ENCODE peak calls at places on chromosomes 4 and X, in ten cellular contexts. One of them, this sample, is unnamed.

GRCh38 chrX:96480081-96480480 is 204.6 kb upstream of the DIAPH2 start:
- DNase-seq in fibroblast of lung: peak
- DNase-seq in activated CD4-positive, alpha-beta T cell treated with anti-CD3 and anti-CD28 coated beads, Interleukin-2, amount 50 U/mL, for 48 hours: no peak
- DNase-seq in glomerular endothelial cell: no peak
- DNase-seq in fibroblast of the aortic adventitia: peak
- DNase-seq in T-helper 17 cell: no peak
- DNase-seq in myocyte: no peak
- DNase-seq in stimulated activated CD8-positive, alpha-beta memory T cell treated with anti-CD3 and anti-CD28 coated beads, Interleukin-7, amount 100 ng/mL, for 24 hours: no peak
- DNase-seq in foreskin keratinocyte: no peak
- DNase-seq in stimulated activated naive B cell treated with anti-CD40 and anti-IgM and Interleukin-4, amounts not matched to agents 10 μg/mL and 1 μg/mL and 100 μg/mL, for 72 hours: no peak
- DNase-seq in this sample: peak

GRCh38 chr4:143355540-143356217 is 19.0 kb downstream of the GAB1 start:
- DNase-seq in fibroblast of lung: no peak
- DNase-seq in activated CD4-positive, alpha-beta T cell treated with anti-CD3 and anti-CD28 coated beads, Interleukin-2, amount 50 U/mL, for 48 hours: no peak
- DNase-seq in glomerular endothelial cell: no peak
- DNase-seq in fibroblast of the aortic adventitia: peak
- DNase-seq in T-helper 17 cell: no peak
- DNase-seq in myocyte: no peak
- DNase-seq in stimulated activated CD8-positive, alpha-beta memory T cell treated with anti-CD3 and anti-CD28 coated beads, Interleukin-7, amount 100 ng/mL, for 24 hours: no peak
- DNase-seq in foreskin keratinocyte: peak
- DNase-seq in stimulated activated naive B cell treated with anti-CD40 and anti-IgM and Interleukin-4, amounts not matched to agents 10 μg/mL and 1 μg/mL and 100 μg/mL, for 72 hours: no peak
- DNase-seq in this sample: no peak

GRCh38 chr4:102759835-102760644 is 728 bp downstream of the MANBA start:
- DNase-seq in fibroblast of lung: peak
- DNase-seq in activated CD4-positive, alpha-beta T cell treated with anti-CD3 and anti-CD28 coated beads, Interleukin-2, amount 50 U/mL, for 48 hours: peak
- DNase-seq in glomerular endothelial cell: no peak
- DNase-seq in fibroblast of the aortic adventitia: peak
- DNase-seq in T-helper 17 cell: no peak
- DNase-seq in myocyte: peak
- DNase-seq in stimulated activated CD8-positive, alpha-beta memory T cell treated with anti-CD3 and anti-CD28 coated beads, Interleukin-7, amount 100 ng/mL, for 24 hours: no peak
- DNase-seq in foreskin keratinocyte: peak
- DNase-seq in stimulated activated naive B cell treated with anti-CD40 and anti-IgM and Interleukin-4, amounts not matched to agents 10 μg/mL and 1 μg/mL and 100 μg/mL, for 72 hours: peak
- DNase-seq in this sample: peak

GRCh38 chr4:20299515-20299914 is 47.8 kb downstream of the SLIT2 start:
- DNase-seq in fibroblast of lung: peak
- DNase-seq in activated CD4-positive, alpha-beta T cell treated with anti-CD3 and anti-CD28 coated beads, Interleukin-2, amount 50 U/mL, for 48 hours: no peak
- DNase-seq in glomerular endothelial cell: peak
- DNase-seq in fibroblast of the aortic adventitia: peak
- DNase-seq in T-helper 17 cell: no peak
- DNase-seq in myocyte: peak
- DNase-seq in stimulated activated CD8-positive, alpha-beta memory T cell treated with anti-CD3 and anti-CD28 coated beads, Interleukin-7, amount 100 ng/mL, for 24 hours: no peak
- DNase-seq in foreskin keratinocyte: no peak
- DNase-seq in stimulated activated naive B cell treated with anti-CD40 and anti-IgM and Interleukin-4, amounts not matched to agents 10 μg/mL and 1 μg/mL and 100 μg/mL, for 72 hours: no peak
- DNase-seq in this sample: peak

GRCh38 chr4:1531683-1532548 is 125.7 kb upstream of the NKX1-1 start:
- DNase-seq in fibroblast of lung: no peak
- DNase-seq in activated CD4-positive, alpha-beta T cell treated with anti-CD3 and anti-CD28 coated beads, Interleukin-2, amount 50 U/mL, for 48 hours: no peak
- DNase-seq in glomerular endothelial cell: no peak
- DNase-seq in fibroblast of the aortic adventitia: no peak
- DNase-seq in T-helper 17 cell: no peak
- DNase-seq in myocyte: no peak
- DNase-seq in stimulated activated CD8-positive, alpha-beta memory T cell treated with anti-CD3 and anti-CD28 coated beads, Interleukin-7, amount 100 ng/mL, for 24 hours: no peak
- DNase-seq in foreskin keratinocyte: no peak
- DNase-seq in stimulated activated naive B cell treated with anti-CD40 and anti-IgM and Interleukin-4, amounts not matched to agents 10 μg/mL and 1 μg/mL and 100 μg/mL, for 72 hours: no peak
- DNase-seq in this sample: no peak

GRCh38 chr4:38577482-38577881 is 86.5 kb upstream of the KLF3 start:
- DNase-seq in fibroblast of lung: no peak
- DNase-seq in activated CD4-positive, alpha-beta T cell treated with anti-CD3 and anti-CD28 coated beads, Interleukin-2, amount 50 U/mL, for 48 hours: no peak
- DNase-seq in glomerular endothelial cell: no peak
- DNase-seq in fibroblast of the aortic adventitia: no peak
- DNase-seq in T-helper 17 cell: no peak
- DNase-seq in myocyte: no peak
- DNase-seq in stimulated activated CD8-positive, alpha-beta memory T cell treated with anti-CD3 and anti-CD28 coated beads, Interleukin-7, amount 100 ng/mL, for 24 hours: no peak
- DNase-seq in foreskin keratinocyte: no peak
- DNase-seq in stimulated activated naive B cell treated with anti-CD40 and anti-IgM and Interleukin-4, amounts not matched to agents 10 μg/mL and 1 μg/mL and 100 μg/mL, for 72 hours: no peak
- DNase-seq in this sample: no peak

GRCh38 chr4:28555851-28556250 is 1695.2 kb downstream of the STIM2 start:
- DNase-seq in fibroblast of lung: peak
- DNase-seq in activated CD4-positive, alpha-beta T cell treated with anti-CD3 and anti-CD28 coated beads, Interleukin-2, amount 50 U/mL, for 48 hours: no peak
- DNase-seq in glomerular endothelial cell: no peak
- DNase-seq in fibroblast of the aortic adventitia: peak
- DNase-seq in T-helper 17 cell: no peak
- DNase-seq in myocyte: peak
- DNase-seq in stimulated activated CD8-positive, alpha-beta memory T cell treated with anti-CD3 and anti-CD28 coated beads, Interleukin-7, amount 100 ng/mL, for 24 hours: no peak
- DNase-seq in foreskin keratinocyte: no peak
- DNase-seq in stimulated activated naive B cell treated with anti-CD40 and anti-IgM and Interleukin-4, amounts not matched to agents 10 μg/mL and 1 μg/mL and 100 μg/mL, for 72 hours: no peak
- DNase-seq in this sample: no peak

GRCh38 chrX:132489256-132490085 is 633 bp upstream of the MBNL3 start:
- DNase-seq in fibroblast of lung: peak
- DNase-seq in activated CD4-positive, alpha-beta T cell treated with anti-CD3 and anti-CD28 coated beads, Interleukin-2, amount 50 U/mL, for 48 hours: peak
- DNase-seq in glomerular endothelial cell: no peak
- DNase-seq in fibroblast of the aortic adventitia: peak
- DNase-seq in T-helper 17 cell: peak
- DNase-seq in myocyte: peak
- DNase-seq in stimulated activated CD8-positive, alpha-beta memory T cell treated with anti-CD3 and anti-CD28 coated beads, Interleukin-7, amount 100 ng/mL, for 24 hours: peak
- DNase-seq in foreskin keratinocyte: peak
- DNase-seq in stimulated activated naive B cell treated with anti-CD40 and anti-IgM and Interleukin-4, amounts not matched to agents 10 μg/mL and 1 μg/mL and 100 μg/mL, for 72 hours: peak
- DNase-seq in this sample: peak

GRCh38 chrX:30488092-30488491 is 89.5 kb downstream of the TASL start:
- DNase-seq in fibroblast of lung: peak
- DNase-seq in activated CD4-positive, alpha-beta T cell treated with anti-CD3 and anti-CD28 coated beads, Interleukin-2, amount 50 U/mL, for 48 hours: no peak
- DNase-seq in glomerular endothelial cell: no peak
- DNase-seq in fibroblast of the aortic adventitia: peak
- DNase-seq in T-helper 17 cell: no peak
- DNase-seq in myocyte: peak
- DNase-seq in stimulated activated CD8-positive, alpha-beta memory T cell treated with anti-CD3 and anti-CD28 coated beads, Interleukin-7, amount 100 ng/mL, for 24 hours: no peak
- DNase-seq in foreskin keratinocyte: no peak
- DNase-seq in stimulated activated naive B cell treated with anti-CD40 and anti-IgM and Interleukin-4, amounts not matched to agents 10 μg/mL and 1 μg/mL and 100 μg/mL, for 72 hours: no peak
- DNase-seq in this sample: peak

GRCh38 chrX:85611926-85612325 is 232.5 kb upstream of the POF1B start:
- DNase-seq in fibroblast of lung: peak
- DNase-seq in activated CD4-positive, alpha-beta T cell treated with anti-CD3 and anti-CD28 coated beads, Interleukin-2, amount 50 U/mL, for 48 hours: no peak
- DNase-seq in glomerular endothelial cell: no peak
- DNase-seq in fibroblast of the aortic adventitia: peak
- DNase-seq in T-helper 17 cell: no peak
- DNase-seq in myocyte: peak
- DNase-seq in stimulated activated CD8-positive, alpha-beta memory T cell treated with anti-CD3 and anti-CD28 coated beads, Interleukin-7, amount 100 ng/mL, for 24 hours: no peak
- DNase-seq in foreskin keratinocyte: no peak
- DNase-seq in stimulated activated naive B cell treated with anti-CD40 and anti-IgM and Interleukin-4, amounts not matched to agents 10 μg/mL and 1 μg/mL and 100 μg/mL, for 72 hours: no peak
- DNase-seq in this sample: peak

GRCh38 chr4:25795566-25796454 is 67.0 kb downstream of the SEL1L3 start:
- DNase-seq in fibroblast of lung: peak
- DNase-seq in activated CD4-positive, alpha-beta T cell treated with anti-CD3 and anti-CD28 coated beads, Interleukin-2, amount 50 U/mL, for 48 hours: no peak
- DNase-seq in glomerular endothelial cell: no peak
- DNase-seq in fibroblast of the aortic adventitia: peak
- DNase-seq in T-helper 17 cell: no peak
- DNase-seq in myocyte: peak
- DNase-seq in stimulated activated CD8-positive, alpha-beta memory T cell treated with anti-CD3 and anti-CD28 coated beads, Interleukin-7, amount 100 ng/mL, for 24 hours: no peak
- DNase-seq in foreskin keratinocyte: peak
- DNase-seq in stimulated activated naive B cell treated with anti-CD40 and anti-IgM and Interleukin-4, amounts not matched to agents 10 μg/mL and 1 μg/mL and 100 μg/mL, for 72 hours: no peak
- DNase-seq in this sample: peak

GRCh38 chrX:24981030-24981429 is 34.7 kb downstream of the ARX start:
- DNase-seq in fibroblast of lung: no peak
- DNase-seq in activated CD4-positive, alpha-beta T cell treated with anti-CD3 and anti-CD28 coated beads, Interleukin-2, amount 50 U/mL, for 48 hours: no peak
- DNase-seq in glomerular endothelial cell: no peak
- DNase-seq in fibroblast of the aortic adventitia: no peak
- DNase-seq in T-helper 17 cell: no peak
- DNase-seq in myocyte: no peak
- DNase-seq in stimulated activated CD8-positive, alpha-beta memory T cell treated with anti-CD3 and anti-CD28 coated beads, Interleukin-7, amount 100 ng/mL, for 24 hours: no peak
- DNase-seq in foreskin keratinocyte: no peak
- DNase-seq in stimulated activated naive B cell treated with anti-CD40 and anti-IgM and Interleukin-4, amounts not matched to agents 10 μg/mL and 1 μg/mL and 100 μg/mL, for 72 hours: no peak
- DNase-seq in this sample: no peak

GRCh38 chr4:93066746-93067145 is 761.8 kb upstream of the ATOH1 start:
- DNase-seq in fibroblast of lung: peak
- DNase-seq in activated CD4-positive, alpha-beta T cell treated with anti-CD3 and anti-CD28 coated beads, Interleukin-2, amount 50 U/mL, for 48 hours: no peak
- DNase-seq in glomerular endothelial cell: no peak
- DNase-seq in fibroblast of the aortic adventitia: no peak
- DNase-seq in T-helper 17 cell: no peak
- DNase-seq in myocyte: no peak
- DNase-seq in stimulated activated CD8-positive, alpha-beta memory T cell treated with anti-CD3 and anti-CD28 coated beads, Interleukin-7, amount 100 ng/mL, for 24 hours: no peak
- DNase-seq in foreskin keratinocyte: peak
- DNase-seq in stimulated activated naive B cell treated with anti-CD40 and anti-IgM and Interleukin-4, amounts not matched to agents 10 μg/mL and 1 μg/mL and 100 μg/mL, for 72 hours: no peak
- DNase-seq in this sample: no peak

GRCh38 chr4:55012363-55013255 is 112.8 kb downstream of the KDR start:
- DNase-seq in fibroblast of lung: no peak
- DNase-seq in activated CD4-positive, alpha-beta T cell treated with anti-CD3 and anti-CD28 coated beads, Interleukin-2, amount 50 U/mL, for 48 hours: no peak
- DNase-seq in glomerular endothelial cell: no peak
- DNase-seq in fibroblast of the aortic adventitia: no peak
- DNase-seq in T-helper 17 cell: no peak
- DNase-seq in myocyte: peak
- DNase-seq in stimulated activated CD8-positive, alpha-beta memory T cell treated with anti-CD3 and anti-CD28 coated beads, Interleukin-7, amount 100 ng/mL, for 24 hours: no peak
- DNase-seq in foreskin keratinocyte: no peak
- DNase-seq in stimulated activated naive B cell treated with anti-CD40 and anti-IgM and Interleukin-4, amounts not matched to agents 10 μg/mL and 1 μg/mL and 100 μg/mL, for 72 hours: no peak
- DNase-seq in this sample: peak

GRCh38 chr4:23788460-23788859 is 101.4 kb downstream of the PPARGC1A start:
- DNase-seq in fibroblast of lung: peak
- DNase-seq in activated CD4-positive, alpha-beta T cell treated with anti-CD3 and anti-CD28 coated beads, Interleukin-2, amount 50 U/mL, for 48 hours: no peak
- DNase-seq in glomerular endothelial cell: no peak
- DNase-seq in fibroblast of the aortic adventitia: peak
- DNase-seq in T-helper 17 cell: no peak
- DNase-seq in myocyte: no peak
- DNase-seq in stimulated activated CD8-positive, alpha-beta memory T cell treated with anti-CD3 and anti-CD28 coated beads, Interleukin-7, amount 100 ng/mL, for 24 hours: no peak
- DNase-seq in foreskin keratinocyte: no peak
- DNase-seq in stimulated activated naive B cell treated with anti-CD40 and anti-IgM and Interleukin-4, amounts not matched to agents 10 μg/mL and 1 μg/mL and 100 μg/mL, for 72 hours: no peak
- DNase-seq in this sample: no peak

GRCh38 chrX:44898411-44899221 is 25.6 kb downstream of the KDM6A start:
- DNase-seq in fibroblast of lung: peak
- DNase-seq in activated CD4-positive, alpha-beta T cell treated with anti-CD3 and anti-CD28 coated beads, Interleukin-2, amount 50 U/mL, for 48 hours: no peak
- DNase-seq in glomerular endothelial cell: no peak
- DNase-seq in fibroblast of the aortic adventitia: peak
- DNase-seq in T-helper 17 cell: no peak
- DNase-seq in myocyte: no peak
- DNase-seq in stimulated activated CD8-positive, alpha-beta memory T cell treated with anti-CD3 and anti-CD28 coated beads, Interleukin-7, amount 100 ng/mL, for 24 hours: no peak
- DNase-seq in foreskin keratinocyte: no peak
- DNase-seq in stimulated activated naive B cell treated with anti-CD40 and anti-IgM and Interleukin-4, amounts not matched to agents 10 μg/mL and 1 μg/mL and 100 μg/mL, for 72 hours: peak
- DNase-seq in this sample: no peak

GRCh38 chr4:33961751-33962150 is 2282.6 kb downstream of the ARAP2 start:
- DNase-seq in fibroblast of lung: peak
- DNase-seq in activated CD4-positive, alpha-beta T cell treated with anti-CD3 and anti-CD28 coated beads, Interleukin-2, amount 50 U/mL, for 48 hours: no peak
- DNase-seq in glomerular endothelial cell: no peak
- DNase-seq in fibroblast of the aortic adventitia: no peak
- DNase-seq in T-helper 17 cell: no peak
- DNase-seq in myocyte: no peak
- DNase-seq in stimulated activated CD8-positive, alpha-beta memory T cell treated with anti-CD3 and anti-CD28 coated beads, Interleukin-7, amount 100 ng/mL, for 24 hours: no peak
- DNase-seq in foreskin keratinocyte: no peak
- DNase-seq in stimulated activated naive B cell treated with anti-CD40 and anti-IgM and Interleukin-4, amounts not matched to agents 10 μg/mL and 1 μg/mL and 100 μg/mL, for 72 hours: no peak
- DNase-seq in this sample: no peak

GRCh38 chr4:80171656-80172055 is 25.6 kb upstream of the PRDM8 start:
- DNase-seq in fibroblast of lung: no peak
- DNase-seq in activated CD4-positive, alpha-beta T cell treated with anti-CD3 and anti-CD28 coated beads, Interleukin-2, amount 50 U/mL, for 48 hours: no peak
- DNase-seq in glomerular endothelial cell: no peak
- DNase-seq in fibroblast of the aortic adventitia: no peak
- DNase-seq in T-helper 17 cell: no peak
- DNase-seq in myocyte: no peak
- DNase-seq in stimulated activated CD8-positive, alpha-beta memory T cell treated with anti-CD3 and anti-CD28 coated beads, Interleukin-7, amount 100 ng/mL, for 24 hours: no peak
- DNase-seq in foreskin keratinocyte: no peak
- DNase-seq in stimulated activated naive B cell treated with anti-CD40 and anti-IgM and Interleukin-4, amounts not matched to agents 10 μg/mL and 1 μg/mL and 100 μg/mL, for 72 hours: no peak
- DNase-seq in this sample: no peak

This sample was measured in lung microvascular endothelial cell.